ENCODE peak calls at places on chromosomes 12 and 14, in six cellular contexts. One of them, this sample, is unnamed.

GRCh38 chr12:115451785-115452736 is 768.1 kb upstream of the TBX3 start:
- DNase-seq in brain microvascular endothelial cell: no peak
- DNase-seq in CD8-positive, alpha-beta T cell: no peak
- DNase-seq in K562: peak
- DNase-seq in neural progenitor cell: peak
- DNase-seq in AG10803: no peak
- DNase-seq in this sample: no peak

GRCh38 chr14:103450423-103450822 is 65.2 kb downstream of the MARK3 start:
- DNase-seq in K562: no peak
- DNase-seq in CD8-positive, alpha-beta T cell: no peak
- DNase-seq in brain microvascular endothelial cell: no peak
- DNase-seq in neural progenitor cell: no peak
- DNase-seq in AG10803: peak
- DNase-seq in this sample: no peak

GRCh38 chr12:27756670-27757069 is 23.4 kb upstream of the KLHL42 start:
- DNase-seq in K562: no peak
- DNase-seq in brain microvascular endothelial cell: no peak
- DNase-seq in neural progenitor cell: no peak
- DNase-seq in AG10803: no peak
- DNase-seq in CD8-positive, alpha-beta T cell: no peak
- DNase-seq in this sample: no peak

GRCh38 chr14:56310643-56311042 is 192.4 kb downstream of the PELI2 start:
- DNase-seq in AG10803: peak
- DNase-seq in brain microvascular endothelial cell: peak
- DNase-seq in CD8-positive, alpha-beta T cell: no peak
- DNase-seq in neural progenitor cell: no peak
- DNase-seq in K562: no peak
- DNase-seq in this sample: peak

GRCh38 chr12:62730649-62731377 is 204.1 kb downstream of the PPM1H start:
- DNase-seq in K562: no peak
- DNase-seq in neural progenitor cell: no peak
- DNase-seq in brain microvascular endothelial cell: peak
- DNase-seq in AG10803: peak
- DNase-seq in CD8-positive, alpha-beta T cell: no peak
- DNase-seq in this sample: peak

GRCh38 chr14:30158299-30158698 is 230.7 kb upstream of the PRKD1 start:
- DNase-seq in brain microvascular endothelial cell: no peak
- DNase-seq in CD8-positive, alpha-beta T cell: no peak
- DNase-seq in neural progenitor cell: no peak
- DNase-seq in K562: no peak
- DNase-seq in AG10803: no peak
- DNase-seq in this sample: no peak

GRCh38 chr12:98741229-98741614 is 96.1 kb downstream of the APAF1 start:
- DNase-seq in AG10803: no peak
- DNase-seq in brain microvascular endothelial cell: no peak
- DNase-seq in neural progenitor cell: no peak
- DNase-seq in CD8-positive, alpha-beta T cell: no peak
- DNase-seq in K562: no peak
- DNase-seq in this sample: no peak

GRCh38 chr14:102262894-102263462 is 42.0 kb downstream of the MOK start:
- DNase-seq in neural progenitor cell: peak
- DNase-seq in brain microvascular endothelial cell: no peak
- DNase-seq in CD8-positive, alpha-beta T cell: no peak
- DNase-seq in K562: no peak
- DNase-seq in AG10803: no peak
- DNase-seq in this sample: peak

GRCh38 chr14:23117371-23118020 is 1.6 kb downstream of the CEBPE start:
- DNase-seq in neural progenitor cell: no peak
- DNase-seq in K562: no peak
- DNase-seq in CD8-positive, alpha-beta T cell: no peak
- DNase-seq in brain microvascular endothelial cell: no peak
- DNase-seq in AG10803: no peak
- DNase-seq in this sample: no peak

GRCh38 chr12:76085159-76085868 is 829 bp upstream of the NAP1L1 start:
- DNase-seq in brain microvascular endothelial cell: peak
- DNase-seq in neural progenitor cell: no peak
- DNase-seq in K562: no peak
- DNase-seq in AG10803: no peak
- DNase-seq in CD8-positive, alpha-beta T cell: peak
- DNase-seq in this sample: peak

GRCh38 chr12:92971869-92972524 is 42.9 kb upstream of the EEA1 start:
- DNase-seq in brain microvascular endothelial cell: peak
- DNase-seq in K562: no peak
- DNase-seq in AG10803: peak
- DNase-seq in CD8-positive, alpha-beta T cell: no peak
- DNase-seq in neural progenitor cell: no peak
- DNase-seq in this sample: peak

GRCh38 chr12:4355150-4355842 is 24.2 kb downstream of the FGF23 start:
- DNase-seq in AG10803: no peak
- DNase-seq in brain microvascular endothelial cell: no peak
- DNase-seq in K562: no peak
- DNase-seq in CD8-positive, alpha-beta T cell: no peak
- DNase-seq in neural progenitor cell: no peak
- DNase-seq in this sample: no peak

GRCh38 chr14:72559227-72559626 is 334.7 kb downstream of the DPF3 start:
- DNase-seq in K562: no peak
- DNase-seq in AG10803: peak
- DNase-seq in brain microvascular endothelial cell: peak
- DNase-seq in CD8-positive, alpha-beta T cell: no peak
- DNase-seq in neural progenitor cell: peak
- DNase-seq in this sample: peak

GRCh38 chr14:87046960-87047359 is 946.0 kb downstream of the GALC start:
- DNase-seq in K562: no peak
- DNase-seq in brain microvascular endothelial cell: no peak
- DNase-seq in AG10803: no peak
- DNase-seq in neural progenitor cell: no peak
- DNase-seq in CD8-positive, alpha-beta T cell: no peak
- DNase-seq in this sample: no peak

GRCh38 chr14:72646861-72647528 is 246.9 kb downstream of the DPF3 start:
- DNase-seq in AG10803: peak
- DNase-seq in neural progenitor cell: no peak
- DNase-seq in K562: no peak
- DNase-seq in brain microvascular endothelial cell: no peak
- DNase-seq in CD8-positive, alpha-beta T cell: no peak
- DNase-seq in this sample: peak

GRCh38 chr12:85155791-85156190 is 119.6 kb downstream of the LRRIQ1 start:
- DNase-seq in AG10803: peak
- DNase-seq in neural progenitor cell: peak
- DNase-seq in brain microvascular endothelial cell: peak
- DNase-seq in K562: no peak
- DNase-seq in CD8-positive, alpha-beta T cell: no peak
- DNase-seq in this sample: peak

GRCh38 chr12:81809829-81810595 is 50.9 kb upstream of the PPFIA2 start:
- DNase-seq in K562: no peak
- DNase-seq in CD8-positive, alpha-beta T cell: no peak
- DNase-seq in neural progenitor cell: no peak
- DNase-seq in AG10803: no peak
- DNase-seq in brain microvascular endothelial cell: peak
- DNase-seq in this sample: peak

GRCh38 chr14:88553886-88554457 is 835 bp downstream of the PTPN21 start:
- DNase-seq in CD8-positive, alpha-beta T cell: no peak
- DNase-seq in AG10803: peak
- DNase-seq in K562: no peak
- DNase-seq in brain microvascular endothelial cell: no peak
- DNase-seq in neural progenitor cell: no peak
- DNase-seq in this sample: peak

GRCh38 chr12:5808956-5809355 is 136.1 kb downstream of the ANO2 start:
- DNase-seq in K562: no peak
- DNase-seq in AG10803: peak
- DNase-seq in neural progenitor cell: no peak
- DNase-seq in brain microvascular endothelial cell: peak
- DNase-seq in CD8-positive, alpha-beta T cell: no peak
- DNase-seq in this sample: peak

GRCh38 chr12:97921957-97922722 is 459.5 kb downstream of the RMST start:
- DNase-seq in AG10803: peak
- DNase-seq in neural progenitor cell: no peak
- DNase-seq in CD8-positive, alpha-beta T cell: no peak
- DNase-seq in brain microvascular endothelial cell: peak
- DNase-seq in K562: no peak
- DNase-seq in this sample: peak

GRCh38 chr14:73237219-73237785 is at the start of gene PAPLN:
- DNase-seq in AG10803: no peak
- DNase-seq in neural progenitor cell: peak
- DNase-seq in CD8-positive, alpha-beta T cell: no peak
- DNase-seq in K562: no peak
- DNase-seq in brain microvascular endothelial cell: no peak
- DNase-seq in this sample: no peak

GRCh38 chr14:95786566-95786965 is 72.6 kb upstream of the TCL1A start:
- DNase-seq in CD8-positive, alpha-beta T cell: no peak
- DNase-seq in neural progenitor cell: no peak
- DNase-seq in K562: no peak
- DNase-seq in AG10803: no peak
- DNase-seq in brain microvascular endothelial cell: no peak
- DNase-seq in this sample: no peak

GRCh38 chr12:24661657-24662096 is 287.2 kb downstream of the BCAT1 start:
- DNase-seq in neural progenitor cell: no peak
- DNase-seq in AG10803: peak
- DNase-seq in CD8-positive, alpha-beta T cell: no peak
- DNase-seq in brain microvascular endothelial cell: peak
- DNase-seq in K562: no peak
- DNase-seq in this sample: peak

GRCh38 chr14:32702571-32702970 is 236.1 kb upstream of the NPAS3 start:
- DNase-seq in K562: no peak
- DNase-seq in neural progenitor cell: peak
- DNase-seq in CD8-positive, alpha-beta T cell: no peak
- DNase-seq in brain microvascular endothelial cell: peak
- DNase-seq in AG10803: peak
- DNase-seq in this sample: peak

GRCh38 chr14:102775855-102776760 is 1.1 kb upstream of the TRAF3 start:
- DNase-seq in K562: no peak
- DNase-seq in neural progenitor cell: no peak
- DNase-seq in CD8-positive, alpha-beta T cell: no peak
- DNase-seq in AG10803: peak
- DNase-seq in brain microvascular endothelial cell: peak
- DNase-seq in this sample: peak

GRCh38 chr12:61536525-61536924 is 723.7 kb upstream of the USP15 start:
- DNase-seq in K562: no peak
- DNase-seq in AG10803: no peak
- DNase-seq in neural progenitor cell: no peak
- DNase-seq in brain microvascular endothelial cell: peak
- DNase-seq in CD8-positive, alpha-beta T cell: no peak
- DNase-seq in this sample: no peak

GRCh38 chr14:55297611-55298323 is 26.5 kb downstream of the FBXO34 start:
- DNase-seq in K562: no peak
- DNase-seq in AG10803: no peak
- DNase-seq in brain microvascular endothelial cell: no peak
- DNase-seq in CD8-positive, alpha-beta T cell: no peak
- DNase-seq in neural progenitor cell: no peak
- DNase-seq in this sample: no peak

GRCh38 chr12:79830425-79830824 is 104.5 kb downstream of the PPP1R12A start:
- DNase-seq in neural progenitor cell: no peak
- DNase-seq in brain microvascular endothelial cell: no peak
- DNase-seq in K562: no peak
- DNase-seq in AG10803: no peak
- DNase-seq in CD8-positive, alpha-beta T cell: no peak
- DNase-seq in this sample: no peak

GRCh38 chr12:53169644-53170043 is 10.9 kb upstream of the ZNF740 start:
- DNase-seq in neural progenitor cell: no peak
- DNase-seq in CD8-positive, alpha-beta T cell: no peak
- DNase-seq in brain microvascular endothelial cell: no peak
- DNase-seq in K562: peak
- DNase-seq in AG10803: no peak
- DNase-seq in this sample: no peak

GRCh38 chr14:67461341-67461985 is 27.1 kb downstream of the TMEM229B start:
- DNase-seq in CD8-positive, alpha-beta T cell: no peak
- DNase-seq in AG10803: peak
- DNase-seq in brain microvascular endothelial cell: peak
- DNase-seq in neural progenitor cell: no peak
- DNase-seq in K562: no peak
- DNase-seq in this sample: no peak

GRCh38 chr12:48965447-48965846 is 6.1 kb downstream of the WNT10B start:
- DNase-seq in K562: no peak
- DNase-seq in AG10803: peak
- DNase-seq in brain microvascular endothelial cell: no peak
- DNase-seq in neural progenitor cell: peak
- DNase-seq in CD8-positive, alpha-beta T cell: no peak
- DNase-seq in this sample: no peak
- TF ChIP-seq CTCF in K562: no peak
- TF ChIP-seq CTCF in AG10803: peak
- TF ChIP-seq CTCF in brain microvascular endothelial cell: peak
- TF ChIP-seq CTCF in neural progenitor cell: peak
- TF ChIP-seq CTCF in CD8-positive, alpha-beta T cell: no peak
- TF ChIP-seq CTCF in this sample: peak

DNA sequence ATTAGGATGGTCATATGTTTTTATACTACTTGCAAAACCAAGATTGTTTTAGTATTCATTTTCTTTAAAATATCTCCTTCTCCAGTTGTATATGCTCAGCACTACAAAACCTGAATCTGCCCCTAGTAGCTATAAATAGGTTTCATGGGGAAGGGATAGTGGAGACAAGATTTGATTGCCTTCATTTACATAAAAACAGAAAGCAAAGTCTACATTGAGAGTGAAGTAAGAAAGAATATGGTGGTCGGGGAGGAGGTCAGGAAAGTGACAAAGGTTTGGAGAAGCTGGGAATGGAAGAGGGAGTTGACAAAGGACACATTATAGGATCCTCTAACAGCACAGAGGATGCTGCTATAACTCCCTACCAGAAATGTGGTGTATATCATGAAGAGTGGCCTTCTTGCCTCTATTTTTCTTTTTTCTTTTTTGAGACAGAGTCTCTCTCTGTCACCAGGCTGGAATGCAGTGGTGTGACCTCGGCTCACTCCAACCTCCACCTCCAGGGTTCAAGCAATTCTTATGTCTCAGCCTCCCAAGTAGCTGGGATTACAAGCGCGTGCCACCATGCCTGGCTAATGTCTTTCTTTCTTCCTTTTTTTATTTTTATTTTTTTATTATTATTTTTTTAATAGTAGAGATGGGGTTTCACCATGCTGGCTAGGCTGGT is 6.6 kb upstream of the LRP6 start:
- DNase-seq in AG10803: peak
- DNase-seq in neural progenitor cell: no peak
- DNase-seq in CD8-positive, alpha-beta T cell: no peak
- DNase-seq in K562: no peak
- DNase-seq in brain microvascular endothelial cell: peak
- DNase-seq in this sample: peak
- H3K4me3 ChIP-seq in AG10803: no peak
- H3K4me3 ChIP-seq in neural progenitor cell: no peak
- H3K4me3 ChIP-seq in CD8-positive, alpha-beta T cell: no peak
- H3K4me3 ChIP-seq in K562: no peak
- H3K4me3 ChIP-seq in brain microvascular endothelial cell: no peak
- H3K4me3 ChIP-seq in this sample: no peak

DNA sequence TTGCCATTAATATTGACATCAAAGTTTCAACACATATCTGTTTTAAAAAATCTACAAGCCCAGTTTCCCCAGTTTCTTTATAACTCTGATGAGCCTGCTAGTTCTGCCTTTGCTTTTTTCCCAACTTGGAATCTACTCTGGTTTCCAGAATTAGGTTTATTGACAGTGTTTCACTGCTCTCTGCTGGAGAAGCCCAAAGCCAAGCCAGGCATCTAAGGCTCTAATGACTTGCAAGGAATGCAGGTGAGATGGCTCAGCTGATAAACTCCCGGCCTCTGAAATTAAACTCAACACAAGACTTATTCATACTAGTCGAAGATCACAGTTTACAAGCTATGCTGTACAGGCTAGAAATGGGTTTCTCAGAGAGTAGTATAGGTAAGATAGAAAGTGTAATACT is 54.3 kb downstream of the HMGA2 start:
- DNase-seq in brain microvascular endothelial cell: no peak
- DNase-seq in AG10803: peak
- DNase-seq in CD8-positive, alpha-beta T cell: no peak
- DNase-seq in neural progenitor cell: peak
- DNase-seq in K562: no peak
- DNase-seq in this sample: no peak
- TF ChIP-seq CTCF in brain microvascular endothelial cell: peak
- TF ChIP-seq CTCF in AG10803: peak
- TF ChIP-seq CTCF in CD8-positive, alpha-beta T cell: no peak
- TF ChIP-seq CTCF in neural progenitor cell: peak
- TF ChIP-seq CTCF in K562: no peak
- TF ChIP-seq CTCF in this sample: peak

GRCh38 chr14:57403521-57403864 is 13.1 kb downstream of the NAA30 start:
- DNase-seq in neural progenitor cell: no peak
- DNase-seq in brain microvascular endothelial cell: no peak
- DNase-seq in K562: no peak
- DNase-seq in AG10803: no peak
- DNase-seq in CD8-positive, alpha-beta T cell: no peak
- DNase-seq in this sample: no peak
- H3K4me3 ChIP-seq in neural progenitor cell: no peak
- H3K4me3 ChIP-seq in brain microvascular endothelial cell: no peak
- H3K4me3 ChIP-seq in K562: no peak
- H3K4me3 ChIP-seq in AG10803: no peak
- H3K4me3 ChIP-seq in CD8-positive, alpha-beta T cell: no peak
- H3K4me3 ChIP-seq in this sample: no peak